ENCODE peak calls at places on chromosomes 6 and 20, in eight cellular contexts. One of them, this sample, is unnamed.

GRCh38 chr6:31878761-31879542 is at the start of gene SLC44A4:
- DNase-seq in dermis microvascular lymphatic vessel endothelial cell: no peak
- DNase-seq in COR-L47: no peak
- DNase-seq in kidney tubule cell: peak; percentile 34
- DNase-seq in progenitor cell of endocrine pancreas: no peak
- DNase-seq in mammary epithelial cell: no peak
- DNase-seq in ecto neural progenitor cell: no peak
- DNase-seq in posterior cingulate gyrus: no peak
- DNase-seq in this sample: no peak

GRCh38 chr6:153997221-153997620 is 41.8 kb upstream of the OPRM1 start:
- DNase-seq in ecto neural progenitor cell: no peak
- DNase-seq in progenitor cell of endocrine pancreas: no peak
- DNase-seq in dermis microvascular lymphatic vessel endothelial cell: no peak
- DNase-seq in mammary epithelial cell: no peak
- DNase-seq in kidney tubule cell: no peak
- DNase-seq in COR-L47: no peak
- DNase-seq in posterior cingulate gyrus: no peak
- DNase-seq in this sample: no peak

GRCh38 chr6:17790486-17790885 is 83.8 kb upstream of the NUP153 start:
- DNase-seq in dermis microvascular lymphatic vessel endothelial cell: no peak
- DNase-seq in progenitor cell of endocrine pancreas: no peak
- DNase-seq in posterior cingulate gyrus: no peak
- DNase-seq in kidney tubule cell: no peak
- DNase-seq in ecto neural progenitor cell: no peak
- DNase-seq in COR-L47: no peak
- DNase-seq in mammary epithelial cell: no peak
- DNase-seq in this sample: peak; percentile 7

GRCh38 chr6:154438882-154439281 is 71.6 kb downstream of the CNKSR3 start:
- DNase-seq in COR-L47: no peak
- DNase-seq in mammary epithelial cell: no peak
- DNase-seq in dermis microvascular lymphatic vessel endothelial cell: no peak
- DNase-seq in kidney tubule cell: no peak
- DNase-seq in posterior cingulate gyrus: no peak
- DNase-seq in progenitor cell of endocrine pancreas: no peak
- DNase-seq in ecto neural progenitor cell: no peak
- DNase-seq in this sample: no peak

GRCh38 chr6:79269877-79270276 is 35.4 kb upstream of the HMGN3 start:
- DNase-seq in ecto neural progenitor cell: no peak
- DNase-seq in kidney tubule cell: peak; percentile 51
- DNase-seq in posterior cingulate gyrus: no peak
- DNase-seq in progenitor cell of endocrine pancreas: no peak
- DNase-seq in dermis microvascular lymphatic vessel endothelial cell: peak; percentile 59
- DNase-seq in COR-L47: no peak
- DNase-seq in mammary epithelial cell: peak; percentile 66
- DNase-seq in this sample: peak; percentile 76

GRCh38 chr6:154341876-154342275 is 14.7 kb downstream of the IPCEF1 start:
- DNase-seq in mammary epithelial cell: peak; percentile 38
- DNase-seq in ecto neural progenitor cell: no peak
- DNase-seq in COR-L47: no peak
- DNase-seq in dermis microvascular lymphatic vessel endothelial cell: no peak
- DNase-seq in progenitor cell of endocrine pancreas: no peak
- DNase-seq in posterior cingulate gyrus: no peak
- DNase-seq in kidney tubule cell: no peak
- DNase-seq in this sample: no peak

GRCh38 chr6:45470131-45470738 is 92.5 kb upstream of the SUPT3H start:
- DNase-seq in posterior cingulate gyrus: no peak
- DNase-seq in mammary epithelial cell: no peak
- DNase-seq in COR-L47: no peak
- DNase-seq in kidney tubule cell: no peak
- DNase-seq in ecto neural progenitor cell: no peak
- DNase-seq in dermis microvascular lymphatic vessel endothelial cell: no peak
- DNase-seq in progenitor cell of endocrine pancreas: no peak
- DNase-seq in this sample: no peak

GRCh38 chr6:30763618-30764489 is 19.5 kb upstream of the IER3 start:
- DNase-seq in mammary epithelial cell: peak; percentile 82
- DNase-seq in posterior cingulate gyrus: no peak
- DNase-seq in COR-L47: peak; percentile 72
- DNase-seq in ecto neural progenitor cell: peak; percentile 61
- DNase-seq in progenitor cell of endocrine pancreas: no peak
- DNase-seq in dermis microvascular lymphatic vessel endothelial cell: peak; percentile 91
- DNase-seq in kidney tubule cell: peak; percentile 92
- DNase-seq in this sample: peak; percentile 68

GRCh38 chr6:42104095-42104806 is 38.2 kb downstream of the C6orf132 start:
- DNase-seq in kidney tubule cell: no peak
- DNase-seq in posterior cingulate gyrus: no peak
- DNase-seq in ecto neural progenitor cell: peak; percentile 87
- DNase-seq in mammary epithelial cell: no peak
- DNase-seq in progenitor cell of endocrine pancreas: peak; percentile 59
- DNase-seq in dermis microvascular lymphatic vessel endothelial cell: peak; percentile 14
- DNase-seq in COR-L47: no peak
- DNase-seq in this sample: peak; percentile 82

GRCh38 chr6:63487123-63487813 is 85.0 kb upstream of the LOC128125822 start:
- DNase-seq in ecto neural progenitor cell: no peak
- DNase-seq in posterior cingulate gyrus: no peak
- DNase-seq in dermis microvascular lymphatic vessel endothelial cell: no peak
- DNase-seq in mammary epithelial cell: no peak
- DNase-seq in kidney tubule cell: no peak
- DNase-seq in COR-L47: no peak
- DNase-seq in progenitor cell of endocrine pancreas: no peak
- DNase-seq in this sample: no peak

GRCh38 chr6:85417336-85417735 is 32.5 kb upstream of the NT5E start:
- DNase-seq in kidney tubule cell: no peak
- DNase-seq in progenitor cell of endocrine pancreas: no peak
- DNase-seq in COR-L47: no peak
- DNase-seq in posterior cingulate gyrus: no peak
- DNase-seq in mammary epithelial cell: peak; percentile 20
- DNase-seq in dermis microvascular lymphatic vessel endothelial cell: no peak
- DNase-seq in ecto neural progenitor cell: no peak
- DNase-seq in this sample: no peak

GRCh38 chr6:161198176-161198575 is 75.7 kb downstream of the AGPAT4 start:
- DNase-seq in kidney tubule cell: no peak
- DNase-seq in dermis microvascular lymphatic vessel endothelial cell: no peak
- DNase-seq in progenitor cell of endocrine pancreas: no peak
- DNase-seq in posterior cingulate gyrus: no peak
- DNase-seq in mammary epithelial cell: peak; percentile 4
- DNase-seq in COR-L47: no peak
- DNase-seq in ecto neural progenitor cell: no peak
- DNase-seq in this sample: peak; percentile 72

GRCh38 chr20:48845721-48846306 is 18.0 kb upstream of the PREX1 start:
- DNase-seq in ecto neural progenitor cell: no peak
- DNase-seq in mammary epithelial cell: no peak
- DNase-seq in kidney tubule cell: no peak
- DNase-seq in COR-L47: no peak
- DNase-seq in posterior cingulate gyrus: no peak
- DNase-seq in progenitor cell of endocrine pancreas: no peak
- DNase-seq in dermis microvascular lymphatic vessel endothelial cell: peak; percentile 79
- DNase-seq in this sample: peak; percentile 38

GRCh38 chr6:55088896-55089295 is 85.4 kb upstream of the HCRTR2 start:
- DNase-seq in posterior cingulate gyrus: no peak
- DNase-seq in progenitor cell of endocrine pancreas: no peak
- DNase-seq in ecto neural progenitor cell: no peak
- DNase-seq in mammary epithelial cell: no peak
- DNase-seq in dermis microvascular lymphatic vessel endothelial cell: no peak
- DNase-seq in kidney tubule cell: peak; percentile 3
- DNase-seq in COR-L47: no peak
- DNase-seq in this sample: no peak

GRCh38 chr6:7805828-7806227 is 79.9 kb downstream of the BMP6 start:
- DNase-seq in progenitor cell of endocrine pancreas: no peak
- DNase-seq in kidney tubule cell: peak; percentile 80
- DNase-seq in dermis microvascular lymphatic vessel endothelial cell: no peak
- DNase-seq in mammary epithelial cell: peak; percentile 2
- DNase-seq in COR-L47: no peak
- DNase-seq in posterior cingulate gyrus: no peak
- DNase-seq in ecto neural progenitor cell: no peak
- DNase-seq in this sample: no peak

GRCh38 chr6:149887343-149887742 is 10.6 kb downstream of the RAET1E start:
- DNase-seq in posterior cingulate gyrus: no peak
- DNase-seq in ecto neural progenitor cell: no peak
- DNase-seq in kidney tubule cell: no peak
- DNase-seq in mammary epithelial cell: peak; percentile 94
- DNase-seq in dermis microvascular lymphatic vessel endothelial cell: no peak
- DNase-seq in COR-L47: no peak
- DNase-seq in progenitor cell of endocrine pancreas: no peak
- DNase-seq in this sample: peak; percentile 79

GRCh38 chr20:16283307-16283706 is 289.9 kb downstream of the KIF16B start:
- DNase-seq in mammary epithelial cell: no peak
- DNase-seq in COR-L47: no peak
- DNase-seq in dermis microvascular lymphatic vessel endothelial cell: no peak
- DNase-seq in posterior cingulate gyrus: no peak
- DNase-seq in progenitor cell of endocrine pancreas: no peak
- DNase-seq in kidney tubule cell: peak; percentile 76
- DNase-seq in ecto neural progenitor cell: no peak
- DNase-seq in this sample: no peak

GRCh38 chr6:109296971-109297372 is 85.3 kb downstream of the CD164 start:
- DNase-seq in COR-L47: no peak
- DNase-seq in ecto neural progenitor cell: no peak
- DNase-seq in mammary epithelial cell: no peak
- DNase-seq in posterior cingulate gyrus: no peak
- DNase-seq in dermis microvascular lymphatic vessel endothelial cell: no peak
- DNase-seq in kidney tubule cell: no peak
- DNase-seq in progenitor cell of endocrine pancreas: no peak
- DNase-seq in this sample: no peak

GRCh38 chr20:25191689-25192088 is 3.8 kb upstream of the ENTPD6 start:
- DNase-seq in progenitor cell of endocrine pancreas: no peak
- DNase-seq in kidney tubule cell: no peak
- DNase-seq in posterior cingulate gyrus: no peak
- DNase-seq in COR-L47: no peak
- DNase-seq in dermis microvascular lymphatic vessel endothelial cell: no peak
- DNase-seq in mammary epithelial cell: no peak
- DNase-seq in ecto neural progenitor cell: no peak
- DNase-seq in this sample: no peak

GRCh38 chr6:124961784-124962611 is at the start of gene RNF217:
- DNase-seq in posterior cingulate gyrus: peak; percentile 48
- DNase-seq in ecto neural progenitor cell: peak; percentile 74
- DNase-seq in mammary epithelial cell: peak; percentile 62
- DNase-seq in dermis microvascular lymphatic vessel endothelial cell: no peak
- DNase-seq in progenitor cell of endocrine pancreas: peak; percentile 62
- DNase-seq in kidney tubule cell: peak; percentile 78
- DNase-seq in COR-L47: no peak
- DNase-seq in this sample: peak; percentile 89

GRCh38 chr6:138765896-138766487 is 7.6 kb upstream of the CCDC28A start:
- DNase-seq in posterior cingulate gyrus: no peak
- DNase-seq in kidney tubule cell: peak; percentile 54
- DNase-seq in ecto neural progenitor cell: no peak
- DNase-seq in progenitor cell of endocrine pancreas: no peak
- DNase-seq in COR-L47: peak; percentile 1
- DNase-seq in mammary epithelial cell: peak; percentile 20
- DNase-seq in dermis microvascular lymphatic vessel endothelial cell: peak; percentile 40
- DNase-seq in this sample: peak; percentile 72

GRCh38 chr6:18155864-18156396 is 708 bp downstream of the KDM1B start:
- DNase-seq in kidney tubule cell: peak; percentile 91
- DNase-seq in progenitor cell of endocrine pancreas: peak; percentile 53
- DNase-seq in COR-L47: peak; percentile 93
- DNase-seq in mammary epithelial cell: peak; percentile 93
- DNase-seq in dermis microvascular lymphatic vessel endothelial cell: peak; percentile 6
- DNase-seq in ecto neural progenitor cell: peak; percentile 72
- DNase-seq in posterior cingulate gyrus: peak; percentile 29
- DNase-seq in this sample: peak; percentile 26

GRCh38 chr6:139164001-139164400 is 29.1 kb downstream of the HECA start:
- DNase-seq in dermis microvascular lymphatic vessel endothelial cell: no peak
- DNase-seq in mammary epithelial cell: no peak
- DNase-seq in COR-L47: no peak
- DNase-seq in progenitor cell of endocrine pancreas: no peak
- DNase-seq in posterior cingulate gyrus: no peak
- DNase-seq in kidney tubule cell: no peak
- DNase-seq in ecto neural progenitor cell: no peak
- DNase-seq in this sample: no peak

GRCh38 chr6:160428818-160429744 is 80.9 kb downstream of the SLC22A3 start:
- DNase-seq in kidney tubule cell: no peak
- DNase-seq in progenitor cell of endocrine pancreas: no peak
- DNase-seq in COR-L47: no peak
- DNase-seq in ecto neural progenitor cell: no peak
- DNase-seq in posterior cingulate gyrus: no peak
- DNase-seq in mammary epithelial cell: no peak
- DNase-seq in dermis microvascular lymphatic vessel endothelial cell: no peak
- DNase-seq in this sample: peak; percentile 53

This sample was measured in cardiac fibroblast.